ENCODE peak calls at places on chromosome 7, in five cellular contexts. G, Q, I, V and K are unnamed samples.

GRCh38 chr7:148941598-148942280 is 57.6 kb upstream of the EZH2 start:
- DNase-seq in G (peak), Q (peak), I (peak), V (no peak), K (peak)

GRCh38 chr7:78151229-78151628 is 352.7 kb downstream of the PHTF2 start:
- DNase-seq in G (no peak), Q (no peak), I (no peak), V (no peak), K (peak)

GRCh38 chr7:50335795-50336754 is 31.6 kb downstream of the IKZF1 start:
- DNase-seq in G (peak), Q (no peak), I (peak), V (no peak), K (no peak)

GRCh38 chr7:142626420-142627035 is 122.7 kb upstream of the PRSS1 start:
- DNase-seq in G (peak), Q (peak), I (peak), V (no peak), K (peak)

GRCh38 chr7:158812684-158813083 is 16.6 kb downstream of the ESYT2 start:
- DNase-seq in G (peak), Q (no peak), I (peak), V (no peak), K (no peak)

GRCh38 chr7:30028749-30029635 is 780 bp downstream of the PLEKHA8 start:
- DNase-seq in G (no peak), Q (peak), I (no peak), V (no peak), K (no peak)

GRCh38 chr7:30799206-30799975 is 28.2 kb downstream of the MINDY4 start:
- DNase-seq in G (no peak), Q (peak), I (no peak), V (peak), K (peak)

GRCh38 chr7:114141415-114141814 is 222.6 kb upstream of the PPP1R3A start:
- DNase-seq in G (no peak), Q (no peak), I (no peak), V (no peak), K (no peak)

GRCh38 chr7:46970486-46970885 is 611.4 kb downstream of the TNS3 start:
- DNase-seq in G (no peak), Q (no peak), I (no peak), V (no peak), K (no peak)

GRCh38 chr7:117098457-117098856 is 145.2 kb downstream of the ST7 start:
- DNase-seq in G (no peak), Q (no peak), I (no peak), V (peak), K (peak)

GRCh38 chr7:50262916-50263690 is 41.4 kb upstream of the IKZF1 start:
- DNase-seq in G (no peak), Q (no peak), I (no peak), V (no peak), K (no peak)

GRCh38 chr7:28406192-28406591 is 6.1 kb upstream of the CREB5 start:
- DNase-seq in G (no peak), Q (no peak), I (no peak), V (no peak), K (no peak)

GRCh38 chr7:108813247-108814014 is 243.8 kb downstream of the DNAJB9 start:
- DNase-seq in G (no peak), Q (no peak), I (no peak), V (no peak), K (no peak)

GRCh38 chr7:91344911-91345310 is 80.7 kb downstream of the FZD1 start:
- DNase-seq in G (no peak), Q (no peak), I (no peak), V (no peak), K (no peak)

GRCh38 chr7:101589976-101590662 is 39.0 kb downstream of the MYL10 start:
- DNase-seq in G (no peak), Q (no peak), I (no peak), V (no peak), K (no peak)

GRCh38 chr7:68680235-68680872 is 917.9 kb upstream of the AUTS2 start:
- DNase-seq in G (no peak), Q (no peak), I (no peak), V (no peak), K (no peak)

GRCh38 chr7:19369806-19370205 is 224.6 kb upstream of the FERD3L start:
- DNase-seq in G (no peak), Q (no peak), I (no peak), V (no peak), K (no peak)

GRCh38 chr7:92119213-92119759 is 15.0 kb downstream of the CYP51A1 start:
- DNase-seq in G (no peak), Q (no peak), I (no peak), V (no peak), K (no peak)

GRCh38 chr7:69818647-69819161 is 220.4 kb downstream of the AUTS2 start:
- DNase-seq in G (no peak), Q (no peak), I (no peak), V (no peak), K (no peak)

GRCh38 chr7:24728121-24728500 is 29.2 kb downstream of the GSDME start:
- DNase-seq in G (no peak), Q (no peak), I (no peak), V (no peak), K (no peak)

GRCh38 chr7:22597845-22598244 is 97.9 kb upstream of the STEAP1B start:
- DNase-seq in G (no peak), Q (no peak), I (no peak), V (no peak), K (peak)

GRCh38 chr7:93851536-93851935 is 39.0 kb downstream of the TFPI2 start:
- DNase-seq in G (no peak), Q (no peak), I (no peak), V (no peak), K (peak)

GRCh38 chr7:151794508-151795167 is 82.3 kb downstream of the PRKAG2 start:
- DNase-seq in G (no peak), Q (no peak), I (no peak), V (no peak), K (no peak)

GRCh38 chr7:66669088-66669487 is 40.4 kb downstream of the KCTD7 start:
- DNase-seq in G (no peak), Q (no peak), I (no peak), V (no peak), K (no peak)

GRCh38 chr7:156475666-156476065 is 164.9 kb upstream of the RNF32 start:
- DNase-seq in G (no peak), Q (no peak), I (no peak), V (no peak), K (no peak)

GRCh38 chr7:115533785-115534184 is 496.8 kb downstream of the TFEC start:
- DNase-seq in G (no peak), Q (no peak), I (no peak), V (no peak), K (peak)

GRCh38 chr7:37081436-37081835 is 357.1 kb upstream of the AOAH start:
- DNase-seq in G (no peak), Q (no peak), I (peak), V (no peak), K (no peak)

GRCh38 chr7:51198654-51199053 is 118.0 kb downstream of the COBL start:
- DNase-seq in G (no peak), Q (no peak), I (no peak), V (no peak), K (no peak)

GRCh38 chr7:80772347-80773101 is 134.1 kb downstream of the CD36 start:
- DNase-seq in G (no peak), Q (no peak), I (no peak), V (no peak), K (no peak)

GRCh38 chr7:51075681-51076580 is 240.7 kb downstream of the COBL start:
- DNase-seq in G (no peak), Q (peak), I (no peak), V (no peak), K (no peak)

GRCh38 chr7:27156508-27156898 is at the start of gene HOXA7:
- DNase-seq in G (no peak), Q (peak), I (no peak), V (no peak), K (no peak)

GRCh38 chr7:127702938-127703337 is 50.9 kb downstream of the SND1 start:
- DNase-seq in G (no peak), Q (no peak), I (no peak), V (no peak), K (no peak)

GRCh38 chr7:69545175-69545574 is 53.1 kb upstream of the AUTS2 start:
- DNase-seq in G (no peak), Q (no peak), I (no peak), V (no peak), K (no peak)

GRCh38 chr7:143299840-143300239 is 11.7 kb downstream of the CASP2 start:
- DNase-seq in G (peak), Q (peak), I (peak), V (no peak), K (peak)

GRCh38 chr7:106766551-106766950 is 98.5 kb upstream of the PIK3CG start:
- DNase-seq in G (no peak), Q (no peak), I (no peak), V (no peak), K (peak)

GRCh38 chr7:23544913-23545354 is 13.2 kb upstream of the TRA2A start:
- DNase-seq in G (no peak), Q (peak), I (no peak), V (no peak), K (peak)

GRCh38 chr7:106640368-106641141 is 20.4 kb downstream of the CCDC71L start:
- DNase-seq in G (no peak), Q (no peak), I (no peak), V (no peak), K (no peak)

GRCh38 chr7:33854951-33855350 is 50.4 kb upstream of the BMPER start:
- DNase-seq in G (no peak), Q (no peak), I (no peak), V (no peak), K (peak)